ENCODE peak calls at places on chromosomes 2 and 18, in five cellular contexts. One of them, this sample, is unnamed.

GRCh38 chr18:76005632-76006031 is 489.4 kb downstream of the ZNF516 start:
- DNase-seq in adrenal gland: no peak
- DNase-seq in brain microvascular endothelial cell: no peak
- DNase-seq in left lung: no peak
- DNase-seq in tibial nerve: no peak
- DNase-seq in this sample: no peak

GRCh38 chr2:234464291-234464645 is 32.6 kb downstream of the ARL4C start:
- DNase-seq in brain microvascular endothelial cell: no peak
- DNase-seq in tibial nerve: no peak
- DNase-seq in left lung: no peak
- DNase-seq in adrenal gland: no peak
- DNase-seq in this sample: no peak

GRCh38 chr2:80028051-80028450 is 276.5 kb downstream of the LRRTM1 start:
- DNase-seq in tibial nerve: no peak
- DNase-seq in left lung: no peak
- DNase-seq in adrenal gland: no peak
- DNase-seq in brain microvascular endothelial cell: no peak
- DNase-seq in this sample: no peak

GRCh38 chr18:37553633-37554398 is 11.8 kb downstream of the CELF4 start:
- DNase-seq in left lung: no peak
- DNase-seq in adrenal gland: no peak
- DNase-seq in tibial nerve: no peak
- DNase-seq in brain microvascular endothelial cell: no peak
- DNase-seq in this sample: no peak

GRCh38 chr18:2981212-2981728 is 31.7 kb downstream of the LPIN2 start:
- DNase-seq in left lung: no peak
- DNase-seq in adrenal gland: no peak
- DNase-seq in tibial nerve: no peak
- DNase-seq in brain microvascular endothelial cell: peak
- DNase-seq in this sample: no peak

GRCh38 chr18:32714571-32715148 is 58.2 kb downstream of the KLHL14 start:
- DNase-seq in tibial nerve: peak
- DNase-seq in left lung: no peak
- DNase-seq in adrenal gland: peak
- DNase-seq in brain microvascular endothelial cell: peak
- DNase-seq in this sample: peak

GRCh38 chr2:204842731-204843490 is 297.6 kb downstream of the PARD3B start:
- DNase-seq in left lung: no peak
- DNase-seq in tibial nerve: peak
- DNase-seq in brain microvascular endothelial cell: peak
- DNase-seq in adrenal gland: peak
- DNase-seq in this sample: no peak

GRCh38 chr2:11597538-11598225 is 63.8 kb downstream of the GREB1 start:
- DNase-seq in adrenal gland: no peak
- DNase-seq in brain microvascular endothelial cell: no peak
- DNase-seq in tibial nerve: no peak
- DNase-seq in left lung: no peak
- DNase-seq in this sample: no peak

GRCh38 chr18:50987261-50987660 is 19.4 kb downstream of the ELAC1 start:
- DNase-seq in adrenal gland: no peak
- DNase-seq in brain microvascular endothelial cell: no peak
- DNase-seq in left lung: no peak
- DNase-seq in tibial nerve: no peak
- DNase-seq in this sample: no peak

GRCh38 chr2:237143676-237144440 is 58.2 kb downstream of the COPS8 start:
- DNase-seq in adrenal gland: no peak
- DNase-seq in brain microvascular endothelial cell: no peak
- DNase-seq in left lung: no peak
- DNase-seq in tibial nerve: no peak
- DNase-seq in this sample: no peak

GRCh38 chr2:237626813-237627451 is 455 bp upstream of the LRRFIP1 start:
- DNase-seq in tibial nerve: no peak
- DNase-seq in brain microvascular endothelial cell: no peak
- DNase-seq in adrenal gland: no peak
- DNase-seq in left lung: no peak
- DNase-seq in this sample: no peak

GRCh38 chr18:12742453-12742852 is 39.6 kb downstream of the PSMG2 start:
- DNase-seq in left lung: no peak
- DNase-seq in adrenal gland: no peak
- DNase-seq in brain microvascular endothelial cell: peak
- DNase-seq in tibial nerve: no peak
- DNase-seq in this sample: no peak

GRCh38 chr2:239329972-239330572 is 70.7 kb downstream of the HDAC4 start:
- DNase-seq in tibial nerve: no peak
- DNase-seq in brain microvascular endothelial cell: no peak
- DNase-seq in left lung: no peak
- DNase-seq in adrenal gland: peak
- DNase-seq in this sample: peak

GRCh38 chr2:237687666-237688065 is 60.3 kb downstream of the LRRFIP1 start:
- DNase-seq in tibial nerve: peak
- DNase-seq in adrenal gland: peak
- DNase-seq in left lung: peak
- DNase-seq in brain microvascular endothelial cell: peak
- DNase-seq in this sample: peak

GRCh38 chr2:52456759-52457377 is 1310.7 kb upstream of the CHAC2 start:
- DNase-seq in tibial nerve: no peak
- DNase-seq in left lung: no peak
- DNase-seq in adrenal gland: no peak
- DNase-seq in brain microvascular endothelial cell: no peak
- DNase-seq in this sample: no peak

GRCh38 chr2:237207641-237208040 is 122.0 kb downstream of the COPS8 start:
- DNase-seq in brain microvascular endothelial cell: peak
- DNase-seq in left lung: peak
- DNase-seq in adrenal gland: peak
- DNase-seq in tibial nerve: peak
- DNase-seq in this sample: peak

GRCh38 chr2:100921685-100922161 is 80.4 kb upstream of the RPL31 start:
- DNase-seq in tibial nerve: no peak
- DNase-seq in left lung: no peak
- DNase-seq in brain microvascular endothelial cell: no peak
- DNase-seq in adrenal gland: no peak
- DNase-seq in this sample: no peak

GRCh38 chr2:154264024-154264423 is 392.3 kb downstream of the GALNT13 start:
- DNase-seq in tibial nerve: no peak
- DNase-seq in brain microvascular endothelial cell: no peak
- DNase-seq in adrenal gland: no peak
- DNase-seq in left lung: no peak
- DNase-seq in this sample: no peak

GRCh38 chr2:42939411-42940206 is 147.2 kb upstream of the HAAO start:
- DNase-seq in tibial nerve: no peak
- DNase-seq in adrenal gland: no peak
- DNase-seq in brain microvascular endothelial cell: no peak
- DNase-seq in left lung: no peak
- DNase-seq in this sample: no peak

GRCh38 chr2:183284606-183285005 is 160.4 kb downstream of the NUP35 start:
- DNase-seq in brain microvascular endothelial cell: peak
- DNase-seq in adrenal gland: no peak
- DNase-seq in tibial nerve: no peak
- DNase-seq in left lung: no peak
- DNase-seq in this sample: no peak

GRCh38 chr2:236107536-236107935 is 60.6 kb downstream of the GBX2 start:
- DNase-seq in adrenal gland: no peak
- DNase-seq in brain microvascular endothelial cell: no peak
- DNase-seq in tibial nerve: no peak
- DNase-seq in left lung: no peak
- DNase-seq in this sample: no peak

GRCh38 chr2:11393711-11394236 is 49.3 kb upstream of the ROCK2 start:
- DNase-seq in left lung: no peak
- DNase-seq in adrenal gland: no peak
- DNase-seq in brain microvascular endothelial cell: peak
- DNase-seq in tibial nerve: no peak
- DNase-seq in this sample: no peak

GRCh38 chr2:715847-716573 is 38.8 kb upstream of the TMEM18 start:
- DNase-seq in tibial nerve: no peak
- DNase-seq in left lung: no peak
- DNase-seq in adrenal gland: no peak
- DNase-seq in brain microvascular endothelial cell: peak
- DNase-seq in this sample: no peak

GRCh38 chr2:240293126-240293864 is 142.2 kb upstream of the GPC1 start:
- DNase-seq in left lung: no peak
- DNase-seq in adrenal gland: no peak
- DNase-seq in brain microvascular endothelial cell: no peak
- DNase-seq in tibial nerve: peak
- DNase-seq in this sample: peak

GRCh38 chr2:239935789-239936758 is 89.1 kb downstream of the NDUFA10 start:
- DNase-seq in left lung: peak
- DNase-seq in tibial nerve: no peak
- DNase-seq in brain microvascular endothelial cell: no peak
- DNase-seq in adrenal gland: peak
- DNase-seq in this sample: no peak

GRCh38 chr2:55891671-55892071 is 31.9 kb downstream of the EFEMP1 start:
- DNase-seq in adrenal gland: no peak
- DNase-seq in tibial nerve: no peak
- DNase-seq in left lung: no peak
- DNase-seq in brain microvascular endothelial cell: no peak
- DNase-seq in this sample: no peak

GRCh38 chr2:220002699-220003098 is 375.3 kb downstream of the SLC4A3 start:
- DNase-seq in tibial nerve: no peak
- DNase-seq in left lung: no peak
- DNase-seq in brain microvascular endothelial cell: no peak
- DNase-seq in adrenal gland: no peak
- DNase-seq in this sample: no peak

GRCh38 chr2:794554-795244 is 117.5 kb upstream of the TMEM18 start:
- DNase-seq in adrenal gland: no peak
- DNase-seq in left lung: no peak
- DNase-seq in brain microvascular endothelial cell: no peak
- DNase-seq in tibial nerve: no peak
- DNase-seq in this sample: no peak

GRCh38 chr2:240179186-240179815 is 38.8 kb upstream of the OTOS start:
- DNase-seq in brain microvascular endothelial cell: no peak
- DNase-seq in left lung: peak
- DNase-seq in adrenal gland: no peak
- DNase-seq in tibial nerve: no peak
- DNase-seq in this sample: no peak

GRCh38 chr2:178072000-178072382 is 586 bp downstream of the PDE11A start:
- DNase-seq in left lung: no peak
- DNase-seq in brain microvascular endothelial cell: no peak
- DNase-seq in adrenal gland: no peak
- DNase-seq in tibial nerve: no peak
- DNase-seq in this sample: no peak

GRCh38 chr2:26136431-26136830 is 36.5 kb upstream of the GAREM2 start:
- DNase-seq in tibial nerve: no peak
- DNase-seq in left lung: no peak
- DNase-seq in adrenal gland: no peak
- DNase-seq in brain microvascular endothelial cell: no peak
- DNase-seq in this sample: no peak

GRCh38 chr2:41922177-41922576 is 125.6 kb upstream of the PKDCC start:
- DNase-seq in adrenal gland: no peak
- DNase-seq in brain microvascular endothelial cell: no peak
- DNase-seq in left lung: no peak
- DNase-seq in tibial nerve: peak
- DNase-seq in this sample: no peak

GRCh38 chr2:192146069-192147006 is 48.4 kb downstream of the TMEFF2 start:
- DNase-seq in adrenal gland: no peak
- DNase-seq in brain microvascular endothelial cell: peak
- DNase-seq in left lung: no peak
- DNase-seq in tibial nerve: no peak
- DNase-seq in this sample: no peak

GRCh38 chr2:69138793-69139510 is 126.0 kb downstream of the ANTXR1 start:
- DNase-seq in brain microvascular endothelial cell: peak
- DNase-seq in left lung: peak
- DNase-seq in adrenal gland: peak
- DNase-seq in tibial nerve: no peak
- DNase-seq in this sample: no peak

GRCh38 chr2:105782646-105783045 is 37.9 kb downstream of the NCK2 start:
- DNase-seq in adrenal gland: no peak
- DNase-seq in left lung: no peak
- DNase-seq in brain microvascular endothelial cell: no peak
- DNase-seq in tibial nerve: no peak
- DNase-seq in this sample: no peak

GRCh38 chr2:105780606-105781005 is 35.9 kb downstream of the NCK2 start:
- DNase-seq in left lung: no peak
- DNase-seq in adrenal gland: no peak
- DNase-seq in brain microvascular endothelial cell: no peak
- DNase-seq in tibial nerve: no peak
- DNase-seq in this sample: no peak

GRCh38 chr2:105781274-105781673 is 36.6 kb downstream of the NCK2 start:
- DNase-seq in tibial nerve: no peak
- DNase-seq in adrenal gland: peak
- DNase-seq in left lung: no peak
- DNase-seq in brain microvascular endothelial cell: no peak
- DNase-seq in this sample: no peak

GRCh38 chr2:105783151-105783738 is 38.5 kb downstream of the NCK2 start:
- DNase-seq in tibial nerve: no peak
- DNase-seq in brain microvascular endothelial cell: no peak
- DNase-seq in adrenal gland: no peak
- DNase-seq in left lung: no peak
- DNase-seq in this sample: no peak

GRCh38 chr2:105782123-105782522 is 37.4 kb downstream of the NCK2 start:
- DNase-seq in brain microvascular endothelial cell: no peak
- DNase-seq in tibial nerve: no peak
- DNase-seq in left lung: no peak
- DNase-seq in adrenal gland: no peak
- DNase-seq in this sample: no peak
- TF ChIP-seq CTCF in brain microvascular endothelial cell: no peak
- TF ChIP-seq CTCF in tibial nerve: no peak
- TF ChIP-seq CTCF in left lung: no peak
- TF ChIP-seq CTCF in adrenal gland: no peak
- TF ChIP-seq CTCF in this sample: no peak

GRCh38 chr18:59005266-59005665 is 134.4 kb upstream of the SEC11C start:
- DNase-seq in tibial nerve: peak
- DNase-seq in left lung: no peak
- DNase-seq in brain microvascular endothelial cell: peak
- DNase-seq in adrenal gland: peak
- DNase-seq in this sample: peak
- H3K27ac ChIP-seq in tibial nerve: no peak
- H3K27ac ChIP-seq in left lung: no peak
- H3K27ac ChIP-seq in brain microvascular endothelial cell: peak
- H3K27ac ChIP-seq in adrenal gland: peak
- H3K27ac ChIP-seq in this sample: peak

DNA sequence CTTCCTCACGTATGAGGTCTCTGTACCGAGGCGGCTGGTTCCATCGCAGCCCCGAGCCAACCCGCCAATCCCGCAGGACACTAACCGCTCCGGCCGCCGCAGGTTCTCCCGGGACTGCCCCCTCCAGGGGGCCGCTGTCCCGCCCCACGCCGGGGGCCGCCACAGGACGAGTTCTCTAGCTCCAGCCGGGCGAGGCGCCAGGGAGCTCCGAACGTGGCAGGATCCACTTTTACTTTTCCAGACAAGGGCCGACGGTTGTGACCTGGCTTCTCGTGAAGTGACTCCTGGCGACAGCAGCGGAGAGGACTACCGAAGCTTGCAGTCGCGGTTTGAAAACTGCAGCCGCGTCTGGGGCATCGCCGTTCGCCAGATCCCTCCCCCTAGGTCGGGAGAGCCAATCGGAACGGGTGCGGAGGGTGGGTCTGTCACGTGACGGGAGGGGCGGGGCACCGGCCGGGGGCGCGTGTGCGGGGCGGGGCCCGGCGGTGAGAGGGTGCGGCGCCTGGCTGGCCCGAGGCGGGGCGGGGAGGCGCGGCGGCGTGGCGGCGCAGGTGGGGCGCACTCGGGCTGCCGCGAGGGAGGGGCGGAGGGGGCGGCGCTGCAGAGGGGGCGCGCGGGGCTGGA is at the start of gene STK17B:
- DNase-seq in tibial nerve: peak
- DNase-seq in adrenal gland: peak
- DNase-seq in left lung: peak
- DNase-seq in brain microvascular endothelial cell: peak
- DNase-seq in this sample: peak
- TF ChIP-seq CTCF in tibial nerve: peak
- TF ChIP-seq CTCF in adrenal gland: no peak
- TF ChIP-seq CTCF in left lung: no peak
- TF ChIP-seq CTCF in brain microvascular endothelial cell: peak
- TF ChIP-seq CTCF in this sample: no peak

GRCh38 chr2:212364106-212364505 is 174.5 kb downstream of the ERBB4 start:
- DNase-seq in left lung: no peak
- DNase-seq in adrenal gland: no peak
- DNase-seq in brain microvascular endothelial cell: no peak
- DNase-seq in tibial nerve: no peak
- DNase-seq in this sample: no peak
- H3K27ac ChIP-seq in left lung: no peak
- H3K27ac ChIP-seq in adrenal gland: no peak
- H3K27ac ChIP-seq in brain microvascular endothelial cell: no peak
- H3K27ac ChIP-seq in tibial nerve: no peak
- H3K27ac ChIP-seq in this sample: no peak

This sample was measured in heart left ventricle.